ENCODE peak calls at places on chromosomes 6 and 20, in five cellular contexts. M is trophoblast cell, F is IMR-90, G is H9, J is mesenchymal stem cell. C is an unnamed sample.

GRCh38 chr20:4788314-4788713 is 66.6 kb downstream of the PRND start:
- DNase-seq in F (no peak), J (no peak), M (no peak), G (no peak), C (no peak)

GRCh38 chr6:47700596-47700995 is 2.2 kb downstream of the ADGRF4 start:
- DNase-seq in J (no peak), M (no peak), F (no peak), G (no peak), C (no peak)

GRCh38 chr20:7155794-7156193 is 388.3 kb downstream of the BMP2 start:
- DNase-seq in F (no peak), M (no peak), G (no peak), J (no peak), C (no peak)

GRCh38 chr6:44115866-44116265 is 11.4 kb downstream of the MRPL14 start:
- DNase-seq in F (peak), J (no peak), M (peak), G (no peak), C (no peak)

GRCh38 chr6:93784794-93785757 is 365.7 kb upstream of the EPHA7 start:
- DNase-seq in J (peak), F (no peak), M (no peak), G (no peak), C (no peak)

GRCh38 chr6:46490425-46491200 is 636 bp downstream of the RCAN2 start:
- DNase-seq in M (no peak), J (peak), F (no peak), G (peak), C (peak)

GRCh38 chr6:81939774-81940165 is 187.3 kb upstream of the TENT5A start:
- DNase-seq in F (peak), J (no peak), M (no peak), G (no peak), C (no peak)

GRCh38 chr6:136592930-136593673 is 42.9 kb upstream of the MAP7 start:
- DNase-seq in G (no peak), J (peak), M (peak), F (peak), C (no peak)

GRCh38 chr20:8156603-8157079 is 24.6 kb downstream of the PLCB1 start:
- DNase-seq in F (peak), J (peak), M (no peak), G (no peak), C (no peak)

GRCh38 chr6:4971851-4972250 is 32.0 kb downstream of the RPP40 start:
- DNase-seq in M (no peak), J (no peak), G (no peak), F (no peak), C (no peak)

GRCh38 chr6:115370202-115370601 is 690.5 kb downstream of the FRK start:
- DNase-seq in M (no peak), G (no peak), F (no peak), J (no peak), C (no peak)

GRCh38 chr6:157403011-157403683 is 22.2 kb downstream of the ZDHHC14 start:
- DNase-seq in F (no peak), M (no peak), J (no peak), G (no peak), C (peak)

GRCh38 chr6:126077810-126078791 is 91.8 kb downstream of the TRMT11 start:
- DNase-seq in J (peak), G (no peak), M (no peak), F (peak), C (no peak)

GRCh38 chr6:63441266-63441956 is 121.6 kb upstream of the LGSN start:
- DNase-seq in G (peak), M (peak), F (no peak), J (no peak), C (no peak)

GRCh38 chr20:5608448-5609161 is 141.6 kb upstream of the SHLD1 start:
- DNase-seq in M (no peak), J (peak), G (no peak), F (peak), C (no peak)

GRCh38 chr6:20686142-20686541 is 151.9 kb downstream of the CDKAL1 start:
- DNase-seq in G (peak), J (no peak), M (no peak), F (no peak), C (no peak)

GRCh38 chr6:145247677-145248419 is 487.5 kb downstream of the EPM2A start:
- DNase-seq in G (no peak), J (peak), M (no peak), F (peak), C (no peak)

GRCh38 chr20:32470025-32470861 is 112.1 kb downstream of the ASXL1 start:
- DNase-seq in J (peak), F (peak), G (peak), M (no peak), C (no peak)

GRCh38 chr6:683742-684440 is 9.0 kb downstream of the EXOC2 start:
- DNase-seq in F (peak), J (peak), M (no peak), G (peak), C (peak)

GRCh38 chr6:149450679-149451360 is 34.0 kb downstream of the ZC3H12D start:
- DNase-seq in M (no peak), J (no peak), G (no peak), F (no peak), C (no peak)

DNA sequence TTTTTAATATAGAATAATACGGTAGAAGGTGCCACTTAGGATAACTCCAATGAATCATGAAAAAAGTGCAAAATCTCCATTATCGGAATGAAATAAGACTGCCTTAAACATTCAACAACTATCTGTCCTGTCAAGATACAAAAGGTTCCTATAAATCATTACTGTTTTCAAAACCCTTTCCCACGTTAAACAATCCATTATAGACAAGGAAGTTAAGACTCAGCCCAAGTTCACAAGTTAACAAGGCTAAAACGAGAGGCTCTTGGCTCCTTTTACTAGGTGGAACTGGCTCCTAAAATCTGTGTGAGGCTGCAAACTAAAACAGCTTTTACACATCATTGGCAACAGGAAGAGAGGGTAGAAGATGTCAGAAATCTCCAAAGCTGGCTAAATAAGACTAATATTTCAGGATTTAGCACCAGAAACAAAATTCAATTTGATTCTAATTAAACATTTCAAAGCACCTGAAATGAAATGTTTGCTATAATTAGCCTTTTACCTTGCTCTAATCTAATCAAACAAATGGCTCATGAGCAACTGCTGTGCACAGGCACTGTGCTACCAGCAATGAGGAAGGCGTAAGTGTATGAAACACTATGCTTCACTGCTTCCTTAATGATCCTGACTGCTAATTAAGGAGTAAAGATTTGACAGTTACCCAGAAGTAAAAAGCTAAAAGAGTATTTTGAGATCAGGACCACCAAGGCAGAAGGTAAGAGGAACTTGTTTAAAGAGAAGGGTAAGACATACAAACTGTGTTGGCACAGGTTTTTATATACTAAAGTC is 109.7 kb downstream of the DST start:
- DNase-seq in F (no peak), J (no peak), M (no peak), G (no peak), C (no peak)
- H3K14ac ChIP-seq in F (no peak), J (no peak), M (no peak), G (no peak), C (no peak)

DNA sequence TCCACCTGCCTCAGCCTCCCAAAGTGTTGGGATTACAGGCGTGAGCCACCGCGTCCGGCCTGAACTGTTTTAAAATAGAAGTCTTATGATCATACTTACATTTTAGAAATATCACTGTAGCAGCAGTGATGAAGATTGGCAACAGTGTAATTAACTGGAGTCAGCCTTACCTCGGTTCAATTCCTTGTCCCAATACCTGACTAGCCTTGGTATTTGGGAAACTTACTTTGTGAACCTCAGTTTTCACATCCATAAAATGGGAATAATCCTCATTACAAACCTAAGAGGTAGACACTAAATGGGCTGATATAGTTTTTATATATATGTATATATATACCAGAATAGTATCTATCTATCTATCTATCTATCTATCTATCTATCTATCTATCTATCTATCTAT is 19.3 kb downstream of the PHF20 start:
- DNase-seq in F (no peak), G (no peak), J (no peak), M (no peak), C (no peak)
- H3K27ac ChIP-seq in F (no peak), G (no peak), J (no peak), M (no peak), C (no peak)

GRCh38 chr20:57895161-57895855 is 185.5 kb upstream of the PMEPA1 start:
- DNase-seq in M (no peak), J (no peak), F (no peak), G (no peak), C (no peak)

GRCh38 chr20:57892471-57892870 is 182.7 kb upstream of the PMEPA1 start:
- DNase-seq in G (no peak), J (no peak), F (no peak), M (no peak), C (no peak)

GRCh38 chr20:57894096-57894495 is 184.3 kb upstream of the PMEPA1 start:
- DNase-seq in F (no peak), J (no peak), G (no peak), M (no peak), C (no peak)

GRCh38 chr20:57894522-57894921 is 184.7 kb upstream of the PMEPA1 start:
- DNase-seq in J (no peak), M (no peak), G (no peak), F (no peak), C (no peak)

GRCh38 chr20:57893364-57894001 is 183.7 kb upstream of the PMEPA1 start:
- DNase-seq in J (no peak), G (no peak), F (no peak), M (no peak), C (no peak)
- H4K8ac ChIP-seq in J (no peak), G (no peak), F (no peak), M (no peak), C (no peak)

GRCh38 chr20:17969276-17969883 is 562 bp downstream of the MGME1 start:
- DNase-seq in F (no peak), G (no peak), J (peak), M (peak), C (no peak)

GRCh38 chr20:17966432-17967312 is 1.9 kb downstream of the SNX5 start:
- DNase-seq in M (no peak), J (peak), F (peak), G (no peak), C (no peak)

GRCh38 chr20:17969884-17970409 is 1.1 kb downstream of the MGME1 start:
- DNase-seq in F (peak), M (no peak), J (no peak), G (no peak), C (no peak)

GRCh38 chr20:17967595-17968365 is 814 bp downstream of the SNX5 start:
- DNase-seq in M (no peak), J (peak), F (peak), G (no peak), C (no peak)

DNA sequence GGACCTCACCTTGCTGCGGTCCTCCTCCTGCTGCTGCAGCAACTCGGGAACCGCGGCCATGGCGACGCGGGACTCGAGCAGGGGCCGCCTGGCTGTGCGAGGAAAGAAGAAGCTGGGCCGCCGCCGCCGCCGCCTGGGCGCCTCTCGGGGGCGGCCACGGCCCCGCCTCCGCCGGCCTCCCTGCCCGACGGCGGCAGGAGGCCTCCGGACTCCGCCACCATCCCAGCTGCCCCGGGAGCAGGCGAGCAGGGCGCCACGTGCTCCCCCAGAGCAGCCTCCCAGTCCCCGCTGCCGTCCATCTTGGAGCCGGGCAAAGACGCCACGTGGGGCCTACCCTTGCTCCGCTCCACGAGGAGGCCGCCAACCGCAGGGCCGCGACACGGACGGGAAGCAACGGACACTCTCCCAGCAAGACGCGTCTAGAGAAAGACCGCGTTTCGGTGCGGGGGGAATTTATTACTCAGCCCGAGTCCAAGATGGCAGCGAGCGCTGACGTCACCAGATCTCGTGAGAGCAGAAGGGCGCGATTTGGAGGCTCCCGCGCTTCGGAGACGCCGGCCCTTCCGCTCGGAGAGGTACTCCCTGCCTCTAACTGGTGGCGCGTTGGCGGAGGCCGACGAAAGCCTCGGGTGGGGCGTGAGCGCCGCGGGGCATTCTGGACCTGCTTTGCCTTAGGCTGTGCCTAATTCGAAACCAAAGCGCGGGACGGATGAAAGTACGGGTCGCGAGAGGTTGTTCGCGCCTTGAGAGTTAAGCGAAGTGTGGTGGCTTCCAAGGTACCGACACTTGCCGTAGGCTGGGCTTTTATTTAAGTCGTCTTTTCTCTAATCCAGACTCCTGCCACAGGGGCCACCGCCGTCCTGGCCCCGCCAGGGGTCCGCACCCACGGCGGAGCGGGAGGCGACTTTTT is at the start of the genes MGME1 and SNX5:
- DNase-seq in M (peak), G (peak), F (peak), J (peak), C (peak)
- H3K14ac ChIP-seq in M (peak), G (peak), F (peak), J (peak), C (peak)

DNA sequence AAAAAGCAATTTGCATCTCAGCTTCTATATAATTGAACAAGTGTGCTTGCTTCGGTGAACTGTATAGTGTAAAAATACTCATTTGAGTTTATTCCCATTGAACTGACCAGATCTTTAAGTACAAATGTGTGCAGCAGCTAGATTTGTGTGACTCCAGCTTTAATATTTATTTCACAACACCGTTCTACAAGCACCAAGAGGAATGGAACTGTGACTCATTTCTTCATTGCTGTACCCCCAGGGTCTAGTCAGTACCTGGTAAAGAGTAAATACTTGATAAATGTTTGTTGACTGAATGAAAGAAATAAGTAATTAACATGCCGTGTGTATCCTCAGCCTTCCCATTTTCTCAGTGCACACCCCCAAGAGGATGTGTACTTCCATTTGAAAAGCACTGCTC is 464.8 kb downstream of the CBLN4 start:
- DNase-seq in G (no peak), J (no peak), M (no peak), F (no peak), C (no peak)
- H3K27ac ChIP-seq in G (no peak), J (no peak), M (no peak), F (no peak), C (no peak)

GRCh38 chr6:161951139-161951538 is 677.3 kb upstream of the AGPAT4 start:
- DNase-seq in G (no peak), J (no peak), M (no peak), F (no peak), C (no peak)

GRCh38 chr6:161949531-161949930 is 675.7 kb upstream of the AGPAT4 start:
- DNase-seq in M (peak), J (no peak), G (no peak), F (no peak), C (no peak)

GRCh38 chr6:161954699-161955276 is 680.9 kb upstream of the AGPAT4 start:
- DNase-seq in G (no peak), M (no peak), J (no peak), F (no peak), C (no peak)

GRCh38 chr6:161956082-161956481 is 682.2 kb upstream of the AGPAT4 start:
- DNase-seq in G (no peak), F (no peak), J (no peak), M (no peak), C (no peak)

GRCh38 chr6:161954077-161954476 is 680.2 kb upstream of the AGPAT4 start:
- DNase-seq in J (no peak), F (no peak), M (no peak), G (no peak), C (no peak)
- H4K8ac ChIP-seq in J (no peak), F (no peak), M (no peak), G (no peak), C (no peak)

DNA sequence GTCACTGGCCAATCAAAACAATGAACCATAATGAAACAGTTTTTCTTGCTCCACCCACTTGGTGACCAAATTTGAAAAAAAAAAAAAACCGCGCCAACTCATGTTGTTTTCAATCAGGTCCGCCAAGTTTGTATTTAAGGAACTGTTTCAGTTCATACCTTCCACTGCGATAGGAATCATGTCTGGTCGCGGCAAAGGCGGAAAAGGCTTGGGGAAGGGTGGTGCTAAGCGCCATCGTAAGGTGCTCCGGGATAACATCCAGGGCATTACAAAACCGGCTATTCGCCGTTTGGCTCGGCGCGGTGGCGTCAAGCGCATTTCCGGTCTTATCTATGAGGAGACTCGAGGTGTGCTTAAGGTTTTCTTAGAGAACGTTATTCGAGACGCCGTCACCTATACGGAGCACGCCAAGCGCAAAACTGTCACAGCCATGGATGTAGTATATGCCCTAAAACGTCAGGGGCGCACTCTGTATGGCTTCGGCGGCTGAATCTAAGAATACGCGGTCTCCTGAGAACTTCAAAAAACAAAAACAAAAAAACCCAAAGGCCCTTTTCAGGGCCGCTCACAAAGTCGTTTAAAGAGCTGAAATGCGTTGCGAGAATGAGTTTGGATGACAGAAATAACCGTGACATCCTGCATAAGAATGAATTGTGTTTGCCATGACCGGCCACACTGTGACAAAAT is 16.7 kb downstream of the HFE start:
- DNase-seq in F (peak), M (peak), G (peak), J (peak), C (peak)
- H3K14ac ChIP-seq in F (peak), M (peak), G (peak), J (no peak), C (no peak)

DNA sequence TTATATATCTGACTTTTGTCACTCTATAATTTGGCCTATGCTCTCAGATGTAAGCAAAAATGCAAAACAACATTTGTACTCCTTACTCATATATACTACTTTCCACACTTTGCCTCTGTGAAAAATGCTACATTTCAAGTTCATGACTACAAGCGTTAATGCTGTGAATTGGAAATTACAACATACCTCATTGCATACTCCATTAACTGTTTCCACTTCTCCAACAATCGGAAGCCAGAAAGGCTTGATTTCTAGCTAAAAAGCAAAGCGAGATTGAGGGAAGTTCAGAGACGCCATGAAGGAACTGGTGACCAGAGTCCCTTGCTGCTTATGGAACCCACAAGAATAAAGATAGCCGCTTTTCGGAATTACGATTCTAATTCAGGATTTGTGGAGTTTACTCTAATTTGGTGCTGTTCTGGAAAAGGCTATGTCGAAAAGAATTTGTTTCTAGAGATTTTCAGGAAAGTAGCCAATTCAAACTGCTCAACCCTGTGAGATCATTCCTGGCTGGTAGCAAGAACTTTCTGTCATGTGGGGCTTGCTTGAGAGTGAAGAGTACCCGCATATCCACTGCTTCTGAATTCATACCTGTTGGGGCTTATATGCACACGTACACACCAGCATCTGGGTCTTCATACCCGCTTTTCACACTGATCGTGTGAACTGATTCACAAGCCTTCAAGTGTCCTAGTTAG is 98.0 kb upstream of the CITED2 start:
- DNase-seq in G (no peak), F (peak), J (no peak), M (peak), C (no peak)
- H3K27ac ChIP-seq in G (no peak), F (no peak), J (peak), M (no peak), C (no peak)

C was measured in neuronal stem cell.